ENCODE peak calls at places on chromosomes 12 and 14, in ten cellular contexts. One of them, this sample, is unnamed.

GRCh38 chr14:70358631-70359030 is 852 bp downstream of the COX16 start:
- DNase-seq in NCI-H460: no peak
- DNase-seq in T-helper 1 cell: no peak
- DNase-seq in activated T-helper 1 cell treated with anti-CD3 and anti-CD28 coated beads, Interleukin-2, amount 50 U/mL, for 16 hours: no peak
- DNase-seq in fibroblast of the conjunctiva: no peak
- DNase-seq in midbrain: no peak
- DNase-seq in kidney epithelial cell: no peak
- DNase-seq in left ventricle myocardium superior: no peak
- DNase-seq in NCI-H748 treated with DMSO at 0.1 percent for 48 hours: no peak
- DNase-seq in activated naive CD4-positive, alpha-beta T cell treated with Interleukin-2 at 50 U/mL for 16 hours: no peak
- DNase-seq in this sample: no peak

GRCh38 chr14:77027538-77028383 is 747 bp downstream of the IRF2BPL start:
- DNase-seq in NCI-H460: peak; percentile 54
- DNase-seq in T-helper 1 cell: peak; percentile 66
- DNase-seq in activated T-helper 1 cell treated with anti-CD3 and anti-CD28 coated beads, Interleukin-2, amount 50 U/mL, for 16 hours: peak; percentile 36
- DNase-seq in fibroblast of the conjunctiva: no peak
- DNase-seq in midbrain: peak; percentile 66
- DNase-seq in kidney epithelial cell: no peak
- DNase-seq in left ventricle myocardium superior: peak; percentile 85
- DNase-seq in NCI-H748 treated with DMSO at 0.1 percent for 48 hours: no peak
- DNase-seq in activated naive CD4-positive, alpha-beta T cell treated with Interleukin-2 at 50 U/mL for 16 hours: peak; percentile 70
- DNase-seq in this sample: no peak

GRCh38 chr12:12126551-12126950 is 55.8 kb downstream of the BCL2L14 start:
- DNase-seq in NCI-H460: no peak
- DNase-seq in T-helper 1 cell: no peak
- DNase-seq in activated T-helper 1 cell treated with anti-CD3 and anti-CD28 coated beads, Interleukin-2, amount 50 U/mL, for 16 hours: no peak
- DNase-seq in fibroblast of the conjunctiva: no peak
- DNase-seq in midbrain: no peak
- DNase-seq in kidney epithelial cell: no peak
- DNase-seq in left ventricle myocardium superior: no peak
- DNase-seq in NCI-H748 treated with DMSO at 0.1 percent for 48 hours: no peak
- DNase-seq in activated naive CD4-positive, alpha-beta T cell treated with Interleukin-2 at 50 U/mL for 16 hours: no peak
- DNase-seq in this sample: no peak

GRCh38 chr14:96888158-96888557 is 91.0 kb downstream of the VRK1 start:
- DNase-seq in NCI-H460: no peak
- DNase-seq in T-helper 1 cell: no peak
- DNase-seq in activated T-helper 1 cell treated with anti-CD3 and anti-CD28 coated beads, Interleukin-2, amount 50 U/mL, for 16 hours: no peak
- DNase-seq in fibroblast of the conjunctiva: no peak
- DNase-seq in midbrain: no peak
- DNase-seq in kidney epithelial cell: no peak
- DNase-seq in left ventricle myocardium superior: no peak
- DNase-seq in NCI-H748 treated with DMSO at 0.1 percent for 48 hours: no peak
- DNase-seq in activated naive CD4-positive, alpha-beta T cell treated with Interleukin-2 at 50 U/mL for 16 hours: no peak
- DNase-seq in this sample: no peak

GRCh38 chr14:91395998-91396660 is 21.5 kb downstream of the CCDC88C start:
- DNase-seq in NCI-H460: no peak
- DNase-seq in T-helper 1 cell: no peak
- DNase-seq in activated T-helper 1 cell treated with anti-CD3 and anti-CD28 coated beads, Interleukin-2, amount 50 U/mL, for 16 hours: no peak
- DNase-seq in fibroblast of the conjunctiva: no peak
- DNase-seq in midbrain: peak; percentile 29
- DNase-seq in kidney epithelial cell: no peak
- DNase-seq in left ventricle myocardium superior: no peak
- DNase-seq in NCI-H748 treated with DMSO at 0.1 percent for 48 hours: no peak
- DNase-seq in activated naive CD4-positive, alpha-beta T cell treated with Interleukin-2 at 50 U/mL for 16 hours: no peak
- DNase-seq in this sample: no peak

GRCh38 chr12:81257952-81258551 is 180.2 kb downstream of the ACSS3 start:
- DNase-seq in NCI-H460: peak; percentile 41
- DNase-seq in T-helper 1 cell: no peak
- DNase-seq in activated T-helper 1 cell treated with anti-CD3 and anti-CD28 coated beads, Interleukin-2, amount 50 U/mL, for 16 hours: no peak
- DNase-seq in fibroblast of the conjunctiva: peak; percentile 38
- DNase-seq in midbrain: peak; percentile 44
- DNase-seq in kidney epithelial cell: peak; percentile 10
- DNase-seq in left ventricle myocardium superior: no peak
- DNase-seq in NCI-H748 treated with DMSO at 0.1 percent for 48 hours: peak; percentile 87
- DNase-seq in activated naive CD4-positive, alpha-beta T cell treated with Interleukin-2 at 50 U/mL for 16 hours: no peak
- DNase-seq in this sample: peak; percentile 81

GRCh38 chr12:3247596-3248270 is 170.6 kb downstream of the TSPAN9 start:
- DNase-seq in NCI-H460: no peak
- DNase-seq in T-helper 1 cell: no peak
- DNase-seq in activated T-helper 1 cell treated with anti-CD3 and anti-CD28 coated beads, Interleukin-2, amount 50 U/mL, for 16 hours: no peak
- DNase-seq in fibroblast of the conjunctiva: no peak
- DNase-seq in midbrain: no peak
- DNase-seq in kidney epithelial cell: no peak
- DNase-seq in left ventricle myocardium superior: no peak
- DNase-seq in NCI-H748 treated with DMSO at 0.1 percent for 48 hours: no peak
- DNase-seq in activated naive CD4-positive, alpha-beta T cell treated with Interleukin-2 at 50 U/mL for 16 hours: no peak
- DNase-seq in this sample: no peak

GRCh38 chr12:1978078-1978477 is 26.2 kb downstream of the DCP1B start:
- DNase-seq in NCI-H460: no peak
- DNase-seq in T-helper 1 cell: no peak
- DNase-seq in activated T-helper 1 cell treated with anti-CD3 and anti-CD28 coated beads, Interleukin-2, amount 50 U/mL, for 16 hours: no peak
- DNase-seq in fibroblast of the conjunctiva: no peak
- DNase-seq in midbrain: no peak
- DNase-seq in kidney epithelial cell: no peak
- DNase-seq in left ventricle myocardium superior: no peak
- DNase-seq in NCI-H748 treated with DMSO at 0.1 percent for 48 hours: no peak
- DNase-seq in activated naive CD4-positive, alpha-beta T cell treated with Interleukin-2 at 50 U/mL for 16 hours: no peak
- DNase-seq in this sample: no peak

GRCh38 chr14:30610719-30611388 is 11.3 kb upstream of the SCFD1 start:
- DNase-seq in NCI-H460: peak; percentile 58
- DNase-seq in T-helper 1 cell: no peak
- DNase-seq in activated T-helper 1 cell treated with anti-CD3 and anti-CD28 coated beads, Interleukin-2, amount 50 U/mL, for 16 hours: no peak
- DNase-seq in fibroblast of the conjunctiva: peak; percentile 79
- DNase-seq in midbrain: no peak
- DNase-seq in kidney epithelial cell: no peak
- DNase-seq in left ventricle myocardium superior: peak; percentile 29
- DNase-seq in NCI-H748 treated with DMSO at 0.1 percent for 48 hours: peak; percentile 95
- DNase-seq in activated naive CD4-positive, alpha-beta T cell treated with Interleukin-2 at 50 U/mL for 16 hours: no peak
- DNase-seq in this sample: peak; percentile 77

GRCh38 chr12:116708826-116709756 is 28.8 kb downstream of the SPRING1 start:
- DNase-seq in NCI-H460: peak; percentile 56
- DNase-seq in T-helper 1 cell: peak; percentile 32
- DNase-seq in activated T-helper 1 cell treated with anti-CD3 and anti-CD28 coated beads, Interleukin-2, amount 50 U/mL, for 16 hours: peak; percentile 9
- DNase-seq in fibroblast of the conjunctiva: peak; percentile 44
- DNase-seq in midbrain: peak; percentile 89
- DNase-seq in kidney epithelial cell: no peak
- DNase-seq in left ventricle myocardium superior: peak; percentile 60
- DNase-seq in NCI-H748 treated with DMSO at 0.1 percent for 48 hours: peak; percentile 73
- DNase-seq in activated naive CD4-positive, alpha-beta T cell treated with Interleukin-2 at 50 U/mL for 16 hours: peak; percentile 41
- DNase-seq in this sample: peak; percentile 97

GRCh38 chr12:2343672-2344071 is 290.9 kb downstream of the CACNA1C start:
- DNase-seq in NCI-H460: no peak
- DNase-seq in T-helper 1 cell: no peak
- DNase-seq in activated T-helper 1 cell treated with anti-CD3 and anti-CD28 coated beads, Interleukin-2, amount 50 U/mL, for 16 hours: no peak
- DNase-seq in fibroblast of the conjunctiva: no peak
- DNase-seq in midbrain: no peak
- DNase-seq in kidney epithelial cell: no peak
- DNase-seq in left ventricle myocardium superior: no peak
- DNase-seq in NCI-H748 treated with DMSO at 0.1 percent for 48 hours: no peak
- DNase-seq in activated naive CD4-positive, alpha-beta T cell treated with Interleukin-2 at 50 U/mL for 16 hours: no peak
- DNase-seq in this sample: no peak

GRCh38 chr12:47417960-47418359 is 287.9 kb downstream of the RPAP3 start:
- DNase-seq in NCI-H460: no peak
- DNase-seq in T-helper 1 cell: no peak
- DNase-seq in activated T-helper 1 cell treated with anti-CD3 and anti-CD28 coated beads, Interleukin-2, amount 50 U/mL, for 16 hours: no peak
- DNase-seq in fibroblast of the conjunctiva: no peak
- DNase-seq in midbrain: no peak
- DNase-seq in kidney epithelial cell: no peak
- DNase-seq in left ventricle myocardium superior: no peak
- DNase-seq in NCI-H748 treated with DMSO at 0.1 percent for 48 hours: no peak
- DNase-seq in activated naive CD4-positive, alpha-beta T cell treated with Interleukin-2 at 50 U/mL for 16 hours: no peak
- DNase-seq in this sample: no peak

GRCh38 chr12:112148031-112148513 is 22.7 kb downstream of the TRAFD1 start:
- DNase-seq in NCI-H460: no peak
- DNase-seq in T-helper 1 cell: no peak
- DNase-seq in activated T-helper 1 cell treated with anti-CD3 and anti-CD28 coated beads, Interleukin-2, amount 50 U/mL, for 16 hours: no peak
- DNase-seq in fibroblast of the conjunctiva: peak; percentile 40
- DNase-seq in midbrain: no peak
- DNase-seq in kidney epithelial cell: no peak
- DNase-seq in left ventricle myocardium superior: no peak
- DNase-seq in NCI-H748 treated with DMSO at 0.1 percent for 48 hours: no peak
- DNase-seq in activated naive CD4-positive, alpha-beta T cell treated with Interleukin-2 at 50 U/mL for 16 hours: no peak
- DNase-seq in this sample: no peak

GRCh38 chr14:89303452-89304435 is 113.3 kb downstream of the FOXN3 start:
- DNase-seq in NCI-H460: no peak
- DNase-seq in T-helper 1 cell: no peak
- DNase-seq in activated T-helper 1 cell treated with anti-CD3 and anti-CD28 coated beads, Interleukin-2, amount 50 U/mL, for 16 hours: no peak
- DNase-seq in fibroblast of the conjunctiva: peak; percentile 50
- DNase-seq in midbrain: peak; percentile 52
- DNase-seq in kidney epithelial cell: peak; percentile 43
- DNase-seq in left ventricle myocardium superior: peak; percentile 63
- DNase-seq in NCI-H748 treated with DMSO at 0.1 percent for 48 hours: peak; percentile 72
- DNase-seq in activated naive CD4-positive, alpha-beta T cell treated with Interleukin-2 at 50 U/mL for 16 hours: no peak
- DNase-seq in this sample: peak; percentile 85

GRCh38 chr14:92607702-92608429 is 94.3 kb downstream of the RIN3 start:
- DNase-seq in NCI-H460: no peak
- DNase-seq in T-helper 1 cell: no peak
- DNase-seq in activated T-helper 1 cell treated with anti-CD3 and anti-CD28 coated beads, Interleukin-2, amount 50 U/mL, for 16 hours: no peak
- DNase-seq in fibroblast of the conjunctiva: peak; percentile 89
- DNase-seq in midbrain: no peak
- DNase-seq in kidney epithelial cell: no peak
- DNase-seq in left ventricle myocardium superior: no peak
- DNase-seq in NCI-H748 treated with DMSO at 0.1 percent for 48 hours: no peak
- DNase-seq in activated naive CD4-positive, alpha-beta T cell treated with Interleukin-2 at 50 U/mL for 16 hours: no peak
- DNase-seq in this sample: no peak

GRCh38 chr12:131912526-131913274 is 16.4 kb upstream of the PUS1 start:
- DNase-seq in NCI-H460: no peak
- DNase-seq in T-helper 1 cell: no peak
- DNase-seq in activated T-helper 1 cell treated with anti-CD3 and anti-CD28 coated beads, Interleukin-2, amount 50 U/mL, for 16 hours: no peak
- DNase-seq in fibroblast of the conjunctiva: peak; percentile 75
- DNase-seq in midbrain: peak; percentile 9
- DNase-seq in kidney epithelial cell: no peak
- DNase-seq in left ventricle myocardium superior: peak; percentile 95
- DNase-seq in NCI-H748 treated with DMSO at 0.1 percent for 48 hours: no peak
- DNase-seq in activated naive CD4-positive, alpha-beta T cell treated with Interleukin-2 at 50 U/mL for 16 hours: no peak
- DNase-seq in this sample: no peak

GRCh38 chr12:93108958-93109357 is 179.9 kb upstream of the EEA1 start:
- DNase-seq in NCI-H460: no peak
- DNase-seq in T-helper 1 cell: no peak
- DNase-seq in activated T-helper 1 cell treated with anti-CD3 and anti-CD28 coated beads, Interleukin-2, amount 50 U/mL, for 16 hours: no peak
- DNase-seq in fibroblast of the conjunctiva: peak; percentile 56
- DNase-seq in midbrain: no peak
- DNase-seq in kidney epithelial cell: no peak
- DNase-seq in left ventricle myocardium superior: no peak
- DNase-seq in NCI-H748 treated with DMSO at 0.1 percent for 48 hours: no peak
- DNase-seq in activated naive CD4-positive, alpha-beta T cell treated with Interleukin-2 at 50 U/mL for 16 hours: no peak
- DNase-seq in this sample: no peak

GRCh38 chr14:100102156-100102785 is 37.0 kb downstream of the EVL start:
- DNase-seq in NCI-H460: no peak
- DNase-seq in T-helper 1 cell: no peak
- DNase-seq in activated T-helper 1 cell treated with anti-CD3 and anti-CD28 coated beads, Interleukin-2, amount 50 U/mL, for 16 hours: no peak
- DNase-seq in fibroblast of the conjunctiva: no peak
- DNase-seq in midbrain: no peak
- DNase-seq in kidney epithelial cell: no peak
- DNase-seq in left ventricle myocardium superior: no peak
- DNase-seq in NCI-H748 treated with DMSO at 0.1 percent for 48 hours: no peak
- DNase-seq in activated naive CD4-positive, alpha-beta T cell treated with Interleukin-2 at 50 U/mL for 16 hours: no peak
- DNase-seq in this sample: no peak

GRCh38 chr12:52344111-52344510 is 22.9 kb upstream of the KRT83 start:
- DNase-seq in NCI-H460: no peak
- DNase-seq in T-helper 1 cell: no peak
- DNase-seq in activated T-helper 1 cell treated with anti-CD3 and anti-CD28 coated beads, Interleukin-2, amount 50 U/mL, for 16 hours: no peak
- DNase-seq in fibroblast of the conjunctiva: no peak
- DNase-seq in midbrain: no peak
- DNase-seq in kidney epithelial cell: no peak
- DNase-seq in left ventricle myocardium superior: no peak
- DNase-seq in NCI-H748 treated with DMSO at 0.1 percent for 48 hours: no peak
- DNase-seq in activated naive CD4-positive, alpha-beta T cell treated with Interleukin-2 at 50 U/mL for 16 hours: no peak
- DNase-seq in this sample: no peak

This sample was measured in pons.